ENCODE peak calls at places on chromosome 21, in eight cellular contexts. P, M, Z, V, T, Q, J and G are unnamed samples.

GRCh38 chr21:39385299-39386145 is 36.6 kb upstream of the HMGN1 start:
- DNase-seq in P (peak), M (peak), Z (peak), V (peak), T (no peak), Q (peak), J (no peak), G (no peak)

GRCh38 chr21:31895069-31895851 is 22.4 kb downstream of the HUNK start:
- DNase-seq in P (no peak), M (no peak), Z (no peak), V (no peak), T (no peak), Q (no peak), J (no peak), G (no peak)

GRCh38 chr21:45801129-45801735 is 157.7 kb downstream of the PCBP3 start:
- DNase-seq in P (no peak), M (no peak), Z (no peak), V (no peak), T (no peak), Q (no peak), J (no peak), G (no peak)

GRCh38 chr21:15272591-15272990 is 207.8 kb upstream of the NRIP1 start:
- DNase-seq in P (no peak), M (no peak), Z (no peak), V (no peak), T (no peak), Q (no peak), J (no peak), G (no peak)

GRCh38 chr21:17799414-17800164 is 19.6 kb downstream of the C21orf91 start:
- DNase-seq in P (no peak), M (no peak), Z (no peak), V (no peak), T (no peak), Q (no peak), J (no peak), G (no peak)

GRCh38 chr21:44869860-44870747 is 3.4 kb downstream of the PTTG1IP start:
- DNase-seq in P (peak), M (peak), Z (no peak), V (peak), T (peak), Q (no peak), J (no peak), G (no peak)

GRCh38 chr21:41880153-41880552 is 1.0 kb upstream of the PRDM15 start:
- DNase-seq in P (no peak), M (no peak), Z (no peak), V (no peak), T (no peak), Q (no peak), J (no peak), G (no peak)

GRCh38 chr21:38798481-38798882 is 7.2 kb upstream of the ETS2 start:
- DNase-seq in P (peak), M (no peak), Z (no peak), V (no peak), T (peak), Q (no peak), J (no peak), G (no peak)

GRCh38 chr21:36627242-36627641 is 71.7 kb upstream of the SIM2 start:
- DNase-seq in P (peak), M (no peak), Z (no peak), V (no peak), T (no peak), Q (no peak), J (no peak), G (no peak)